ENCODE peak calls at places on chromosomes 7 and 10, in seven cellular contexts. J is RWPE1, D is OCI-LY7, X is AG09319, T is GM20000, H is NB4, Q is kidney tubule cell. G is an unnamed sample.

GRCh38 chr10:14379556-14380330 is 49.0 kb upstream of the FRMD4A start:
- DNase-seq in D (no peak), J (no peak), Q (peak; percentile 15), X (no peak), H (no peak), T (no peak), G (no peak)

GRCh38 chr7:2517678-2518077 is 1.9 kb upstream of the LFNG start:
- DNase-seq in J (no peak), T (no peak), X (no peak), Q (no peak), H (no peak), D (no peak), G (no peak)

GRCh38 chr10:34689053-34689452 is 126.0 kb downstream of the PARD3 start:
- DNase-seq in Q (peak; percentile 32), D (no peak), X (no peak), T (no peak), H (no peak), J (no peak), G (peak; percentile 64)

GRCh38 chr7:69968969-69969368 is 370.7 kb downstream of the AUTS2 start:
- DNase-seq in Q (no peak), X (no peak), T (no peak), J (no peak), D (no peak), H (no peak), G (no peak)

GRCh38 chr7:1541431-1542162 is 11.1 kb downstream of the MAFK start:
- DNase-seq in T (no peak), D (no peak), H (no peak), Q (no peak), J (no peak), X (no peak), G (no peak)

GRCh38 chr10:33781666-33782395 is 447.4 kb upstream of the NRP1 start:
- DNase-seq in J (no peak), X (no peak), H (no peak), T (no peak), D (no peak), Q (no peak), G (no peak)

GRCh38 chr10:121288864-121289659 is 309.2 kb downstream of the FGFR2 start:
- DNase-seq in Q (no peak), D (no peak), T (no peak), H (no peak), X (no peak), J (no peak), G (no peak)

GRCh38 chr10:7152982-7153381 is 257.9 kb downstream of the SFMBT2 start:
- DNase-seq in X (no peak), J (no peak), Q (no peak), D (no peak), T (no peak), H (no peak), G (no peak)

GRCh38 chr10:122830965-122831353 is 14.7 kb downstream of the CUZD1 start:
- DNase-seq in Q (no peak), H (no peak), D (no peak), J (no peak), T (no peak), X (no peak), G (no peak)

GRCh38 chr10:34861293-34862004 is 46.4 kb upstream of the PARD3 start:
- DNase-seq in X (peak; percentile 36), T (no peak), H (peak; percentile 16), D (no peak), J (no peak), Q (no peak), G (no peak)

GRCh38 chr10:37860494-37861190 is 3.2 kb upstream of the ZNF248 start:
- DNase-seq in J (peak; percentile 37), D (no peak), H (peak; percentile 33), Q (peak; percentile 83), T (no peak), X (no peak), G (no peak)